ENCODE peak calls at places on chromosome 12, in nine cellular contexts. L is MCF 10A; Q is CD8-positive, alpha-beta T cell; K is adrenal gland; A is neural progenitor cell; R is heart right ventricle; P is uterus; Y is LNCaP clone FGC; Z is ascending aorta. W is an unnamed sample.

GRCh38 chr12:120067084-120067869 is 49.3 kb downstream of the RAB35 start:
- DNase-seq in L (no peak), Q (no peak), K (no peak), A (no peak), R (no peak), P (no peak), Y (no peak), Z (no peak), W (no peak)

GRCh38 chr12:121523741-121524140 is 57.1 kb downstream of the KDM2B start:
- DNase-seq in L (no peak), Q (no peak), K (no peak), A (no peak), R (no peak), P (no peak), Y (no peak), Z (no peak), W (no peak)

GRCh38 chr12:43676183-43676813 is 82.3 kb downstream of the PUS7L start:
- DNase-seq in L (peak), Q (no peak), K (no peak), A (peak), R (no peak), P (no peak), Y (peak), Z (no peak), W (no peak)

GRCh38 chr12:85568395-85569103 is 267.7 kb downstream of the RASSF9 start:
- DNase-seq in L (no peak), Q (no peak), K (no peak), A (peak), R (no peak), P (no peak), Y (no peak), Z (no peak), W (no peak)

GRCh38 chr12:128322341-128322740 is 55.4 kb downstream of the TMEM132C start:
- DNase-seq in L (no peak), Q (no peak), K (no peak), A (no peak), R (no peak), P (no peak), Y (no peak), Z (no peak), W (no peak)

GRCh38 chr12:87511371-87511770 is 517.8 kb downstream of the C12orf50 start:
- DNase-seq in L (no peak), Q (no peak), K (no peak), A (no peak), R (no peak), P (no peak), Y (no peak), Z (no peak), W (no peak)

GRCh38 chr12:66600805-66601392 is 78.0 kb downstream of the GRIP1 start:
- DNase-seq in L (no peak), Q (no peak), K (no peak), A (peak), R (no peak), P (no peak), Y (no peak), Z (no peak), W (no peak)

GRCh38 chr12:111942557-111942956 is 70.4 kb downstream of the TMEM116 start:
- DNase-seq in L (peak), Q (no peak), K (peak), A (no peak), R (no peak), P (no peak), Y (no peak), Z (no peak), W (no peak)

GRCh38 chr12:108454539-108455139 is 60.4 kb upstream of the FICD start:
- DNase-seq in L (no peak), Q (no peak), K (no peak), A (no peak), R (no peak), P (no peak), Y (no peak), Z (no peak), W (no peak)

GRCh38 chr12:26239508-26240328 is 44.3 kb downstream of the SSPN start:
- DNase-seq in L (peak), Q (no peak), K (peak), A (no peak), R (peak), P (peak), Y (no peak), Z (peak), W (no peak)

GRCh38 chr12:6425588-6426531 is 18.9 kb upstream of the CD27 start:
- DNase-seq in L (no peak), Q (peak), K (peak), A (no peak), R (no peak), P (no peak), Y (no peak), Z (no peak), W (peak)

GRCh38 chr12:124698211-124698997 is 131.0 kb upstream of the NCOR2 start:
- DNase-seq in L (no peak), Q (no peak), K (no peak), A (no peak), R (peak), P (no peak), Y (no peak), Z (no peak), W (no peak)

GRCh38 chr12:27504506-27504905 is 19.5 kb upstream of the PPFIBP1 start:
- DNase-seq in L (no peak), Q (no peak), K (no peak), A (no peak), R (peak), P (no peak), Y (no peak), Z (no peak), W (no peak)

GRCh38 chr12:70876952-70877351 is 43.6 kb downstream of the PTPRR start:
- DNase-seq in L (peak), Q (no peak), K (no peak), A (no peak), R (no peak), P (no peak), Y (no peak), Z (no peak), W (no peak)

GRCh38 chr12:3480744-3481143 is 10.3 kb upstream of the PRMT8 start:
- DNase-seq in L (no peak), Q (no peak), K (no peak), A (no peak), R (no peak), P (no peak), Y (no peak), Z (no peak), W (no peak)

GRCh38 chr12:81502912-81503695 is 256.0 kb downstream of the PPFIA2 start:
- DNase-seq in L (peak), Q (no peak), K (no peak), A (no peak), R (no peak), P (no peak), Y (no peak), Z (no peak), W (no peak)

GRCh38 chr12:75613981-75614380 is 102.6 kb upstream of the KRR1 start:
- DNase-seq in L (no peak), Q (no peak), K (no peak), A (no peak), R (no peak), P (no peak), Y (no peak), Z (no peak), W (no peak)

GRCh38 chr12:575948-576612 is 87.2 kb downstream of the NINJ2 start:
- DNase-seq in L (peak), Q (peak), K (peak), A (peak), R (peak), P (peak), Y (peak), Z (peak), W (peak)

GRCh38 chr12:31895449-31896150 is 63.6 kb upstream of the RESF1 start:
- DNase-seq in L (no peak), Q (no peak), K (no peak), A (no peak), R (no peak), P (no peak), Y (no peak), Z (no peak), W (no peak)

GRCh38 chr12:57216014-57216891 is at the start of gene NXPH4:
- DNase-seq in L (no peak), Q (peak), K (no peak), A (peak), R (no peak), P (no peak), Y (no peak), Z (no peak), W (no peak)

GRCh38 chr12:12721251-12721689 is 4.1 kb downstream of the CDKN1B start:
- DNase-seq in L (peak), Q (peak), K (no peak), A (no peak), R (no peak), P (no peak), Y (no peak), Z (no peak), W (no peak)

GRCh38 chr12:82873309-82873708 is 186.6 kb downstream of the TMTC2 start:
- DNase-seq in L (no peak), Q (no peak), K (no peak), A (no peak), R (no peak), P (no peak), Y (no peak), Z (no peak), W (no peak)

GRCh38 chr12:7066596-7066995 is 6.1 kb downstream of the C1S start:
- DNase-seq in L (no peak), Q (no peak), K (no peak), A (no peak), R (no peak), P (no peak), Y (no peak), Z (no peak), W (no peak)

GRCh38 chr12:83318386-83318971 is 631.8 kb downstream of the TMTC2 start:
- DNase-seq in L (peak), Q (no peak), K (no peak), A (no peak), R (no peak), P (no peak), Y (no peak), Z (no peak), W (no peak)

GRCh38 chr12:124609041-124609984 is 41.9 kb upstream of the NCOR2 start:
- DNase-seq in L (peak), Q (peak), K (peak), A (no peak), R (peak), P (peak), Y (peak), Z (no peak), W (peak)

GRCh38 chr12:12537421-12537820 is 25.2 kb downstream of the DUSP16 start:
- DNase-seq in L (no peak), Q (no peak), K (no peak), A (no peak), R (no peak), P (no peak), Y (no peak), Z (no peak), W (no peak)

GRCh38 chr12:115102450-115102849 is 418.5 kb upstream of the TBX3 start:
- DNase-seq in L (no peak), Q (no peak), K (no peak), A (no peak), R (peak), P (no peak), Y (no peak), Z (no peak), W (no peak)
- TF ChIP-seq CTCF in L (no peak), Q (no peak), K (no peak), A (no peak), R (no peak), P (no peak), Y (no peak), Z (no peak), W (no peak)

GRCh38 chr12:55142896-55143870 is 17.0 kb downstream of the OR9K2 start:
- DNase-seq in L (peak), Q (peak), K (peak), A (peak), R (peak), P (no peak), Y (peak), Z (no peak), W (no peak)
- TF ChIP-seq CTCF in L (peak), Q (peak), K (peak), A (peak), R (peak), P (peak), Y (peak), Z (no peak), W (peak)

GRCh38 chr12:24661657-24662096 is 287.2 kb downstream of the BCAT1 start:
- DNase-seq in L (peak), Q (no peak), K (peak), A (no peak), R (no peak), P (no peak), Y (no peak), Z (no peak), W (no peak)
- TF ChIP-seq CTCF in L (no peak), Q (no peak), K (no peak), A (no peak), R (no peak), P (no peak), Y (no peak), Z (no peak), W (no peak)

GRCh38 chr12:46050805-46051204 is 60.4 kb upstream of the SCAF11 start:
- DNase-seq in L (no peak), Q (no peak), K (no peak), A (no peak), R (no peak), P (no peak), Y (no peak), Z (no peak), W (no peak)

GRCh38 chr12:46046436-46046835 is 56.1 kb upstream of the SCAF11 start:
- DNase-seq in L (no peak), Q (no peak), K (no peak), A (no peak), R (no peak), P (no peak), Y (no peak), Z (no peak), W (no peak)

GRCh38 chr12:46043972-46044520 is 53.7 kb upstream of the SCAF11 start:
- DNase-seq in L (no peak), Q (no peak), K (no peak), A (no peak), R (no peak), P (no peak), Y (no peak), Z (no peak), W (no peak)

GRCh38 chr12:46049665-46050064 is 59.3 kb upstream of the SCAF11 start:
- DNase-seq in L (no peak), Q (no peak), K (no peak), A (no peak), R (no peak), P (no peak), Y (no peak), Z (no peak), W (no peak)
- TF ChIP-seq CTCF in L (no peak), Q (no peak), K (no peak), A (peak), R (no peak), P (no peak), Y (no peak), Z (no peak), W (no peak)

GRCh38 chr12:53481108-53481442 is 18.2 kb downstream of the MAP3K12 start:
- DNase-seq in L (no peak), Q (no peak), K (no peak), A (no peak), R (no peak), P (no peak), Y (no peak), Z (no peak), W (no peak)

GRCh38 chr12:53476769-53477209 is 22.5 kb downstream of the MAP3K12 start:
- DNase-seq in L (no peak), Q (no peak), K (no peak), A (peak), R (no peak), P (no peak), Y (no peak), Z (no peak), W (no peak)

GRCh38 chr12:53478865-53479264 is 20.4 kb downstream of the MAP3K12 start:
- DNase-seq in L (no peak), Q (no peak), K (no peak), A (no peak), R (no peak), P (no peak), Y (no peak), Z (no peak), W (no peak)

GRCh38 chr12:53480425-53481107 is 18.7 kb downstream of the MAP3K12 start:
- DNase-seq in L (no peak), Q (no peak), K (no peak), A (no peak), R (no peak), P (no peak), Y (no peak), Z (no peak), W (no peak)

DNA sequence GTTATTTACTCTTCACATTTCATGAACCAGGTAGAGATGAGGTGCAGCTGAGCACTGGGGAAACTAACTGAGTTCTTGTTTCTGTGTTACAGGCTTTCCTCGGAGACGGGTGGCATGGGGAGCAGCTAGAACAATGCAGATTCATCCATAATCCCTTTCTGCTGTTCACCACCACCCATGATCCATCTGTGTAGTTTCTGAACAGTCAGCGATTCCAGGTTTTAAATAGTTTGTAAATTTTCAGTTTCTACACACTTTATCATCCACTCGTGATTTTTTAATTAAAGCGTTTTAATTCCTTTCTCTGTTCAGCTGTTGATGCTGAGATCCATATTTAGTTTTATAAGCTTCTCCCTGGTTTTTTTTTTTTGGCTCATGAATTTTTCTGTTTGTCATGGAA is 19.9 kb downstream of the MAP3K12 start:
- DNase-seq in L (no peak), Q (no peak), K (no peak), A (no peak), R (no peak), P (no peak), Y (no peak), Z (no peak), W (no peak)
- TF ChIP-seq CTCF in L (no peak), Q (no peak), K (no peak), A (no peak), R (no peak), P (no peak), Y (no peak), Z (no peak), W (no peak)

GRCh38 chr12:49843871-49844437 is 1.0 kb upstream of the BCDIN3D start:
- DNase-seq in L (no peak), Q (no peak), K (no peak), A (no peak), R (no peak), P (no peak), Y (no peak), Z (no peak), W (no peak)
- TF ChIP-seq CTCF in L (no peak), Q (no peak), K (no peak), A (no peak), R (no peak), P (no peak), Y (no peak), Z (no peak), W (no peak)

GRCh38 chr12:49110191-49111155 is at the start of gene LMBR1L:
- DNase-seq in L (peak), Q (peak), K (peak), A (peak), R (peak), P (peak), Y (peak), Z (peak), W (peak)
- TF ChIP-seq CTCF in L (peak), Q (peak), K (peak), A (peak), R (peak), P (peak), Y (peak), Z (peak), W (peak)

GRCh38 chr12:123151679-123152454 is 977 bp upstream of the PITPNM2 start:
- DNase-seq in L (no peak), Q (no peak), K (peak), A (peak), R (no peak), P (no peak), Y (no peak), Z (no peak), W (no peak)

GRCh38 chr12:123150273-123150803 is 552 bp downstream of the PITPNM2 start:
- DNase-seq in L (no peak), Q (peak), K (peak), A (peak), R (peak), P (peak), Y (no peak), Z (no peak), W (no peak)

GRCh38 chr12:123149828-123150272 is 1.0 kb downstream of the PITPNM2 start:
- DNase-seq in L (no peak), Q (peak), K (peak), A (peak), R (peak), P (no peak), Y (no peak), Z (no peak), W (no peak)

GRCh38 chr12:123152823-123153222 is 1.9 kb upstream of the PITPNM2 start:
- DNase-seq in L (no peak), Q (no peak), K (peak), A (no peak), R (no peak), P (no peak), Y (no peak), Z (no peak), W (no peak)

DNA sequence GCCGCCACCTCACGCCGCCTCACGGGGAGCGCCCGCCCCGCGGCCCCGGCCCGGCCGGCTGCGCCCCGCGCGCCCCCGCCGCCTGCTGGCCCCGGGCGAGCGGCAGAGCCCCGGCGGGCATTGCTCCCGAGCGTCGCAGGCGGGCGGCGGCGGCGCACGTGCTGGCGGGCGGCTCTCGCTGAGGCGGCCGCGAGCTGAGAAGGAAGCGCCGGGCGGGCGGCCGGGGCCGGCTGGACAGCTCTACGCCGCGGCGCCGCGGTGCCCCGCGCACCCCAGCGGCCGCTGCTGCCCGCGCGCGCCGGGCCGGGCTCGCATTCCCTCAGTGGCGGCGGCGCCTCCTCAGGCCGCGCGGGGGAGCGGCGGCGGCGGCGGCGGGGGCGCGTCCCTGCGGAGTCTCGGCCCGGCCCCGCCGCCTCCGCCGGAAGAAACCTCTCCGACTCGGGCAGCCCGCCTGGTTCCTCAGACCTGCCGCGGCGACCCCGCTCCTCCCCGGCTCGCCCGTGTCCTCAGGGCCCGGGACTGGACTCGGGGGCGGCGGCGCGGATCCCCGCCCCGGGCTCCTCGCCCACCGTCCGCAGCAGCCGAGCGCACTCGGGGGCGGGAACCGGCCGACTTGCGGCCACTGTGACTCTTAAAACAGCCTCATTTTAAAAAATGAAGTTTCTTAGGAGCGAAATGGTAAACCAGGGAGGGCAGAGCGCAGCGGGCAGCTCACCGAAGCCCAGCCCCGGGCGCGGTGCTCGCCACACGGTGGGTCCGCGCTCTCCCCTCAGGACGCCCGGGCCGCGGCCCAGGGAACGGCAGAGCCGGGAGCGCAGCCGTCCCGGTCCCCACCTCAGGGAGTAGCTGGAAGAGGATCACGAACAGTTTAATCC is at the start of gene PITPNM2:
- DNase-seq in L (peak), Q (peak), K (peak), A (peak), R (peak), P (peak), Y (no peak), Z (no peak), W (no peak)
- TF ChIP-seq CTCF in L (no peak), Q (no peak), K (peak), A (peak), R (no peak), P (no peak), Y (peak), Z (peak), W (peak)

W was measured in type B pancreatic cell.